ENCODE peak calls at places on chromosomes 6 and 20, in four cellular contexts. L, T, P and G are unnamed samples.
A peak's percentile ranks its signal among the peaks of the same experiment; 100 is the strongest.

GRCh38 chr20:23289724-23290395 is 60.7 kb upstream of the NXT1 start:
- DNase-seq in L (no peak), T (no peak), P (no peak), G (no peak)

GRCh38 chr6:110270166-110270565 is 88.0 kb downstream of the METTL24 start:
- DNase-seq in L (no peak), T (no peak), P (no peak), G (no peak)

GRCh38 chr20:33992923-33993799 is 550 bp upstream of the RALY start:
- DNase-seq in L (peak; percentile 99), T (peak; percentile 100), P (peak; percentile 100), G (peak; percentile 99)

GRCh38 chr20:47205577-47206123 is 150.8 kb downstream of the ZMYND8 start:
- DNase-seq in L (peak; percentile 67), T (peak; percentile 4), P (peak; percentile 90), G (peak; percentile 38)

GRCh38 chr6:33344771-33345697 is 27.5 kb upstream of the ZBTB22 start:
- DNase-seq in L (peak; percentile 67), T (peak; percentile 3), P (peak; percentile 85), G (no peak)

GRCh38 chr6:21053612-21054011 is 519.4 kb downstream of the CDKAL1 start:
- DNase-seq in L (no peak), T (no peak), P (peak; percentile 28), G (no peak)

GRCh38 chr6:95249176-95249575 is 328.2 kb upstream of the MANEA start:
- DNase-seq in L (no peak), T (no peak), P (peak; percentile 66), G (no peak)

GRCh38 chr6:38722727-38723334 is 7.7 kb downstream of the DNAH8 start:
- DNase-seq in L (no peak), T (no peak), P (no peak), G (no peak)

GRCh38 chr20:56826971-56827645 is 198.0 kb downstream of the TFAP2C start:
- DNase-seq in L (no peak), T (no peak), P (peak; percentile 32), G (no peak)

GRCh38 chr6:15510121-15510520 is 152.7 kb downstream of the DTNBP1 start:
- DNase-seq in L (no peak), T (no peak), P (no peak), G (no peak)

GRCh38 chr6:17831135-17831534 is 124.4 kb upstream of the NUP153 start:
- DNase-seq in L (no peak), T (no peak), P (peak; percentile 75), G (no peak)

GRCh38 chr6:75208564-75209431 is 2.9 kb upstream of the COL12A1 start:
- DNase-seq in L (peak; percentile 66), T (peak; percentile 55), P (peak; percentile 89), G (peak; percentile 70)

GRCh38 chr6:15593798-15594197 is 69.0 kb downstream of the DTNBP1 start:
- DNase-seq in L (no peak), T (no peak), P (peak; percentile 77), G (no peak)

GRCh38 chr6:50689210-50689609 is 24.1 kb upstream of the TFAP2D start:
- DNase-seq in L (no peak), T (no peak), P (no peak), G (no peak)

GRCh38 chr6:152117156-152118129 is 310.0 kb downstream of the ESR1 start:
- DNase-seq in L (no peak), T (no peak), P (peak; percentile 50), G (no peak)

GRCh38 chr20:16158090-16158975 is 414.9 kb downstream of the KIF16B start:
- DNase-seq in L (peak; percentile 6), T (peak; percentile 4), P (no peak), G (no peak)

GRCh38 chr20:63919130-63919529 is 24.2 kb downstream of the DNAJC5 start:
- DNase-seq in L (no peak), T (no peak), P (no peak), G (no peak)

GRCh38 chr6:150919938-150920337 is 54.4 kb downstream of the MTHFD1L start:
- DNase-seq in L (no peak), T (no peak), P (no peak), G (no peak)

GRCh38 chr6:42704251-42704936 is 18.0 kb downstream of the PRPH2 start:
- DNase-seq in L (no peak), T (no peak), P (peak; percentile 74), G (no peak)

GRCh38 chr20:50278684-50279531 is 88.3 kb downstream of the CEBPB start:
- DNase-seq in L (no peak), T (no peak), P (peak; percentile 58), G (no peak)

GRCh38 chr6:141097471-141097870 is 1035.3 kb upstream of the GJE1 start:
- DNase-seq in L (no peak), T (no peak), P (peak; percentile 7), G (no peak)

GRCh38 chr6:12355354-12355753 is 65.2 kb downstream of the EDN1 start:
- DNase-seq in L (no peak), T (no peak), P (no peak), G (no peak)

GRCh38 chr6:52341861-52342260 is 20.1 kb upstream of the PAQR8 start:
- DNase-seq in L (no peak), T (no peak), P (no peak), G (no peak)

GRCh38 chr6:158911746-158912158 is 88.2 kb downstream of the RSPH3 start:
- DNase-seq in L (no peak), T (no peak), P (no peak), G (no peak)

GRCh38 chr20:25090492-25091429 is 8.8 kb upstream of the VSX1 start:
- DNase-seq in L (peak; percentile 33), T (no peak), P (no peak), G (no peak)

GRCh38 chr6:107466062-107466461 is 6.7 kb upstream of the PDSS2 start:
- DNase-seq in L (no peak), T (no peak), P (no peak), G (no peak)

GRCh38 chr6:29792123-29793035 is 35.2 kb upstream of the HLA-G start:
- DNase-seq in L (peak; percentile 82), T (peak; percentile 8), P (peak; percentile 21), G (peak; percentile 7)

GRCh38 chr6:118320652-118321051 is 227.4 kb upstream of the PLN start:
- DNase-seq in L (no peak), T (no peak), P (peak; percentile 10), G (no peak)